ENCODE peak calls at places on chromosomes 16 and 17, in four cellular contexts. D is tibial nerve, J is transverse colon, W is sigmoid colon. U is an unnamed sample.
A peak's percentile ranks its signal among the peaks of the same experiment; 100 is the strongest.

GRCh38 chr17:68794636-68795503 is 160.3 kb downstream of the ABCA8 start:
- DNase-seq in J (no peak), D (peak; percentile 50), W (no peak), U (no peak)

GRCh38 chr17:80611831-80612230 is 67.2 kb downstream of the RPTOR start:
- DNase-seq in D (no peak), W (no peak), J (no peak), U (no peak)

GRCh38 chr16:64991011-64991410 is 130.9 kb downstream of the CDH11 start:
- DNase-seq in J (no peak), D (no peak), W (no peak), U (no peak)

GRCh38 chr16:47059991-47060390 is 83.8 kb downstream of the NETO2 start:
- DNase-seq in D (no peak), W (peak; percentile 12), J (no peak), U (no peak)

GRCh38 chr17:78921437-78921971 is 3.7 kb downstream of the TIMP2 start:
- DNase-seq in W (peak; percentile 89), D (no peak), J (no peak), U (no peak)

GRCh38 chr16:73951541-73951940 is 345.1 kb upstream of the PSMD7 start:
- DNase-seq in W (peak; percentile 85), J (peak; percentile 11), D (no peak), U (no peak)

GRCh38 chr17:13346081-13346533 is 255.6 kb downstream of the HS3ST3A1 start:
- DNase-seq in D (no peak), J (no peak), W (no peak), U (no peak)

GRCh38 chr16:59665618-59666220 is 931.6 kb upstream of the GOT2 start:
- DNase-seq in J (no peak), W (no peak), D (no peak), U (no peak)

GRCh38 chr16:30778549-30779244 is 8.3 kb downstream of the ZNF629 start:
- DNase-seq in D (no peak), J (no peak), W (no peak), U (no peak)

GRCh38 chr17:79988163-79988971 is 47.3 kb downstream of the TBC1D16 start:
- DNase-seq in J (peak; percentile 61), W (peak; percentile 71), D (no peak), U (peak; percentile 90)

GRCh38 chr16:81652798-81653505 is 126.1 kb upstream of the PLCG2 start:
- DNase-seq in W (no peak), D (no peak), J (peak; percentile 34), U (no peak)

GRCh38 chr17:72366626-72367025 is 245.8 kb downstream of the SOX9 start:
- DNase-seq in W (no peak), D (no peak), J (no peak), U (no peak)

GRCh38 chr16:56477096-56477878 is 25.9 kb downstream of the OGFOD1 start:
- DNase-seq in J (no peak), D (no peak), W (no peak), U (no peak)

GRCh38 chr17:804541-805435 is 22.6 kb downstream of the MRM3 start:
- DNase-seq in D (no peak), J (no peak), W (no peak), U (no peak)

GRCh38 chr16:75758215-75758614 is 31.9 kb upstream of the CPHXL start:
- DNase-seq in J (no peak), D (no peak), W (no peak), U (no peak)

GRCh38 chr17:79997004-79997673 is 38.5 kb downstream of the TBC1D16 start:
- DNase-seq in J (no peak), D (no peak), W (no peak), U (no peak)

GRCh38 chr16:762049-762513 is 1.5 kb downstream of the MSLN start:
- DNase-seq in J (no peak), D (no peak), W (no peak), U (no peak)

GRCh38 chr16:88453217-88453531 is at the start of gene ZFPM1:
- DNase-seq in J (no peak), W (no peak), D (no peak), U (no peak)
- TF ChIP-seq POLR2A in J (no peak), W (no peak), D (no peak), U (peak; percentile 64)

GRCh38 chr16:10610499-10611184 is 30.2 kb upstream of the EMP2 start:
- DNase-seq in J (no peak), W (no peak), D (no peak), U (no peak)
- H3K27ac ChIP-seq in J (peak overlapping the region; percentile 28), W (no peak overlapping the region), D (no peak overlapping the region), U (no peak overlapping the region)

DNA sequence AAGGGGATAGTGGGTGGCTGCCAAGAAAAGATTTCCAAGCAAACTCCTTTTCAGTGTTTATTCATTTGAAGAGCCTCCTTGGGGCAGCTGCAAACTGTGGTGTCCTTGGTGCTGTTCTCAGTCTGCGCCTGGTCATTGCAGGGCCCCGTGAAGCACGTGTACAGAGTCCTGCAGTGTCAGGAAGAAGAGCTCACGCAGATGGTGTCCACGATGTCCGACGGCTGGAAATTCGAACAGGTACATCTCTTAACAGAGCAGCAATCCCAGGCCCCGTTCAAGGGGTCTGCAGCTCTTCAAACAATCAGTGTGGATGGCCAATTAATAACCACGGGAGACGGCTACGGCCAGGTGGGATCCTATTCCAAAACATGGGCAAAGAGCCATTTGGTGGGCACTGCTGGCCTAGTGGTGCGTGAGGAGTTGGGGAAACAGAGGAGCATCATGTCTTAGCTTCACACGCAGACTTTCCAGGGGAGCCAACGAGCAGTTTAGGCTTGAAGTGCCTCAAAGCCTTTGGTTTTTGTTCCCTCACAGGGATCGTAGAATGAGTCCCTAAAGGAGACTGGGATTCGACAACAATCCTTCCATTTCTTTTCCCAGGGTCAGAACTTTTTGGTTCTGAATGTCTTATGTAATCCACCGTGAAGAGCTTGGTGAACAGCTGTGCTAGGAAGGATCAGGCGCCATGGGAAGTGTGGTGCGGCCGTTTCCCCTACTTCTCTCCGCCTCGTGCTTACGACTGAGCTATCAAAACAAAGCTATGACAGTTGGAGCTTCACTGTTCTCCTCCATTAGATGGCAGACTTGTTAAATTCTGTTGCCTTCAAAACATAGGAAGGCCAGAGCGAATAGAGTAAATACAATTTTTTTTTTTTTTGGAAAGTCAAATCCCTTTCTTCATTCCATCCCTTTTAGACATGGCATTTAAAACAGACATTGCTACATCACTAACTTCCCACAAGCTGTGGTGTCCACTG is 12.6 kb downstream of the KCTD2 start:
- DNase-seq in D (no peak), J (no peak), W (peak; percentile 82), U (peak; percentile 73)
- TF ChIP-seq CTCF in D (peak; percentile 39), J (peak; percentile 29), W (peak; percentile 32), U (peak; percentile 43)

GRCh38 chr16:66920924-66921680 is 2.4 kb upstream of the CDH16 start:
- DNase-seq in J (no peak), W (no peak), D (no peak), U (peak; percentile 31)

GRCh38 chr16:66923247-66923851 is 2.0 kb downstream of the RRAD start:
- DNase-seq in J (no peak), W (peak; percentile 90), D (no peak), U (peak; percentile 92)

GRCh38 chr16:66919569-66920472 is 1.1 kb upstream of the CDH16 start:
- DNase-seq in J (no peak), D (no peak), W (no peak), U (peak; percentile 69)

GRCh38 chr16:66923866-66924265 is 1.5 kb downstream of the RRAD start:
- DNase-seq in J (no peak), D (no peak), W (no peak), U (peak; percentile 77)

GRCh38 chr16:66921758-66922450 is 3.2 kb upstream of the CDH16 start:
- DNase-seq in J (no peak), D (no peak), W (no peak), U (no peak)
- TF ChIP-seq POLR2A in J (no peak), D (no peak), W (no peak), U (no peak)

GRCh38 chr17:11950771-11951519 is 46.3 kb downstream of the ZNF18 start:
- DNase-seq in W (no peak), J (no peak), D (no peak), U (no peak)
- H3K27ac ChIP-seq in W (no peak overlapping the region), J (no peak overlapping the region), D (no peak overlapping the region), U (no peak overlapping the region)

GRCh38 chr17:40315678-40316570 is 6.9 kb downstream of the RARA start:
- DNase-seq in W (peak; percentile 64), D (peak; percentile 9), J (no peak), U (no peak)
- TF ChIP-seq CTCF in W (no peak), D (no peak), J (no peak), U (no peak)

GRCh38 chr17:47884427-47884740 is 11.7 kb upstream of the SP2 start:
- DNase-seq in W (no peak), D (no peak), J (no peak), U (no peak)

GRCh38 chr17:47882695-47883588 is 13.1 kb upstream of the SP2 start:
- DNase-seq in J (no peak), D (no peak), W (no peak), U (no peak)

GRCh38 chr17:47882247-47882646 is 13.8 kb upstream of the SP2 start:
- DNase-seq in J (peak; percentile 81), W (no peak), D (no peak), U (no peak)

GRCh38 chr17:47883589-47884426 is 12.2 kb upstream of the SP2 start:
- DNase-seq in W (no peak), D (no peak), J (peak; percentile 61), U (no peak)

GRCh38 chr17:47884905-47885735 is 10.9 kb upstream of the SP2 start:
- DNase-seq in W (no peak), D (no peak), J (peak; percentile 74), U (no peak)
- TF ChIP-seq POLR2A in W (no peak), D (no peak), J (no peak), U (no peak)

GRCh38 chr16:67468731-67469130 is 12.2 kb downstream of the ATP6V0D1 start:
- DNase-seq in W (no peak), J (no peak), D (no peak), U (no peak)
- H3K27ac ChIP-seq in W (no peak overlapping the region), J (no peak overlapping the region), D (no peak overlapping the region), U (no peak overlapping the region)